ENCODE peak calls at places on chromosomes 7 and 10, in six cellular contexts. One of them, this sample, is unnamed.

GRCh38 chr10:128854965-128855364 is 612.1 kb upstream of the MGMT start:
- DNase-seq in mesendoderm: peak
- DNase-seq in H9: no peak
- DNase-seq in mesenchymal stem cell: no peak
- DNase-seq in neuronal stem cell: peak
- DNase-seq in trophoblast cell: no peak
- DNase-seq in this sample: no peak

GRCh38 chr7:84477786-84478405 is 283.3 kb upstream of the SEMA3A start:
- DNase-seq in mesendoderm: peak
- DNase-seq in H9: no peak
- DNase-seq in mesenchymal stem cell: no peak
- DNase-seq in neuronal stem cell: no peak
- DNase-seq in trophoblast cell: no peak
- DNase-seq in this sample: no peak

GRCh38 chr10:94567714-94568520 is 22.3 kb downstream of the HELLS start:
- DNase-seq in mesendoderm: peak
- DNase-seq in H9: no peak
- DNase-seq in mesenchymal stem cell: no peak
- DNase-seq in neuronal stem cell: no peak
- DNase-seq in trophoblast cell: no peak
- DNase-seq in this sample: no peak

GRCh38 chr7:78153285-78153684 is 354.7 kb downstream of the PHTF2 start:
- DNase-seq in mesendoderm: no peak
- DNase-seq in H9: no peak
- DNase-seq in mesenchymal stem cell: no peak
- DNase-seq in neuronal stem cell: no peak
- DNase-seq in trophoblast cell: no peak
- DNase-seq in this sample: no peak

GRCh38 chr7:141181812-141182211 is 107.9 kb downstream of the TMEM178B start:
- DNase-seq in mesendoderm: no peak
- DNase-seq in H9: no peak
- DNase-seq in mesenchymal stem cell: no peak
- DNase-seq in neuronal stem cell: no peak
- DNase-seq in trophoblast cell: no peak
- DNase-seq in this sample: no peak

GRCh38 chr7:151343516-151343915 is 1.9 kb downstream of the NUB1 start:
- DNase-seq in mesendoderm: no peak
- DNase-seq in H9: no peak
- DNase-seq in mesenchymal stem cell: no peak
- DNase-seq in neuronal stem cell: no peak
- DNase-seq in trophoblast cell: no peak
- DNase-seq in this sample: no peak

GRCh38 chr7:43636093-43636492 is 53.2 kb downstream of the STK17A start:
- DNase-seq in mesendoderm: no peak
- DNase-seq in H9: no peak
- DNase-seq in mesenchymal stem cell: no peak
- DNase-seq in neuronal stem cell: no peak
- DNase-seq in trophoblast cell: no peak
- DNase-seq in this sample: peak

GRCh38 chr10:130169136-130169888 is 33.1 kb downstream of the GLRX3 start:
- DNase-seq in mesendoderm: peak
- DNase-seq in H9: no peak
- DNase-seq in mesenchymal stem cell: no peak
- DNase-seq in neuronal stem cell: no peak
- DNase-seq in trophoblast cell: no peak
- DNase-seq in this sample: peak

GRCh38 chr7:23276381-23276780 is 22.8 kb upstream of the MALSU1 start:
- DNase-seq in mesendoderm: peak
- DNase-seq in H9: peak
- DNase-seq in mesenchymal stem cell: peak
- DNase-seq in neuronal stem cell: no peak
- DNase-seq in trophoblast cell: no peak
- DNase-seq in this sample: no peak

GRCh38 chr7:73827568-73828106 is 3.2 kb upstream of the CLDN4 start:
- DNase-seq in mesendoderm: peak
- DNase-seq in H9: peak
- DNase-seq in mesenchymal stem cell: no peak
- DNase-seq in neuronal stem cell: no peak
- DNase-seq in trophoblast cell: peak
- DNase-seq in this sample: no peak

GRCh38 chr7:66355762-66356161 is 150.6 kb downstream of the TPST1 start:
- DNase-seq in mesendoderm: no peak
- DNase-seq in H9: no peak
- DNase-seq in mesenchymal stem cell: no peak
- DNase-seq in neuronal stem cell: no peak
- DNase-seq in trophoblast cell: no peak
- DNase-seq in this sample: no peak

GRCh38 chr7:129843365-129843898 is 109.3 kb downstream of the UBE2H start:
- DNase-seq in mesendoderm: peak
- DNase-seq in H9: peak
- DNase-seq in mesenchymal stem cell: no peak
- DNase-seq in neuronal stem cell: no peak
- DNase-seq in trophoblast cell: no peak
- DNase-seq in this sample: no peak

GRCh38 chr10:99661370-99661749 is 2.1 kb downstream of the ENTPD7 start:
- DNase-seq in mesendoderm: no peak
- DNase-seq in H9: no peak
- DNase-seq in mesenchymal stem cell: peak
- DNase-seq in neuronal stem cell: no peak
- DNase-seq in trophoblast cell: no peak
- DNase-seq in this sample: peak

GRCh38 chr7:2168612-2169312 is 64.0 kb downstream of the MAD1L1 start:
- DNase-seq in mesendoderm: no peak
- DNase-seq in H9: peak
- DNase-seq in mesenchymal stem cell: no peak
- DNase-seq in neuronal stem cell: no peak
- DNase-seq in trophoblast cell: no peak
- DNase-seq in this sample: no peak

GRCh38 chr10:97333601-97334369 is 744 bp downstream of the FRAT2 start:
- DNase-seq in mesendoderm: peak
- DNase-seq in H9: peak
- DNase-seq in mesenchymal stem cell: peak
- DNase-seq in neuronal stem cell: no peak
- DNase-seq in trophoblast cell: peak
- DNase-seq in this sample: peak

GRCh38 chr7:104341545-104341944 is 13.1 kb downstream of the LHFPL3 start:
- DNase-seq in mesendoderm: peak
- DNase-seq in H9: peak
- DNase-seq in mesenchymal stem cell: no peak
- DNase-seq in neuronal stem cell: peak
- DNase-seq in trophoblast cell: no peak
- DNase-seq in this sample: no peak

GRCh38 chr10:87842220-87842641 is 21.1 kb downstream of the KLLN start:
- DNase-seq in mesendoderm: peak
- DNase-seq in H9: no peak
- DNase-seq in mesenchymal stem cell: no peak
- DNase-seq in neuronal stem cell: no peak
- DNase-seq in trophoblast cell: peak
- DNase-seq in this sample: peak

GRCh38 chr10:87843714-87844113 is 19.6 kb downstream of the KLLN start:
- DNase-seq in mesendoderm: no peak
- DNase-seq in H9: no peak
- DNase-seq in mesenchymal stem cell: no peak
- DNase-seq in neuronal stem cell: no peak
- DNase-seq in trophoblast cell: no peak
- DNase-seq in this sample: no peak

GRCh38 chr10:87842776-87843497 is 20.4 kb downstream of the KLLN start:
- DNase-seq in mesendoderm: no peak
- DNase-seq in H9: no peak
- DNase-seq in mesenchymal stem cell: peak
- DNase-seq in neuronal stem cell: no peak
- DNase-seq in trophoblast cell: no peak
- DNase-seq in this sample: peak

GRCh38 chr10:87838650-87839049 is 20.6 kb upstream of the ATAD1 start:
- DNase-seq in mesendoderm: no peak
- DNase-seq in H9: no peak
- DNase-seq in mesenchymal stem cell: no peak
- DNase-seq in neuronal stem cell: no peak
- DNase-seq in trophoblast cell: no peak
- DNase-seq in this sample: no peak

GRCh38 chr10:87841215-87841614 is 22.1 kb downstream of the KLLN start:
- DNase-seq in mesendoderm: no peak
- DNase-seq in H9: no peak
- DNase-seq in mesenchymal stem cell: no peak
- DNase-seq in neuronal stem cell: no peak
- DNase-seq in trophoblast cell: no peak
- DNase-seq in this sample: peak
- H3K18ac ChIP-seq in mesendoderm: no peak
- H3K18ac ChIP-seq in H9: no peak
- H3K18ac ChIP-seq in mesenchymal stem cell: no peak
- H3K18ac ChIP-seq in neuronal stem cell: no peak
- H3K18ac ChIP-seq in trophoblast cell: no peak
- H3K18ac ChIP-seq in this sample: peak

GRCh38 chr7:4010923-4011656 is 671.0 kb upstream of the FOXK1 start:
- DNase-seq in mesendoderm: peak
- DNase-seq in H9: no peak
- DNase-seq in mesenchymal stem cell: no peak
- DNase-seq in neuronal stem cell: no peak
- DNase-seq in trophoblast cell: no peak
- DNase-seq in this sample: no peak
- H3K18ac ChIP-seq in mesendoderm: no peak
- H3K18ac ChIP-seq in H9: no peak
- H3K18ac ChIP-seq in mesenchymal stem cell: no peak
- H3K18ac ChIP-seq in neuronal stem cell: peak
- H3K18ac ChIP-seq in trophoblast cell: no peak
- H3K18ac ChIP-seq in this sample: no peak

GRCh38 chr10:50941629-50942028 is 56.2 kb upstream of the A1CF start:
- DNase-seq in mesendoderm: no peak
- DNase-seq in H9: no peak
- DNase-seq in mesenchymal stem cell: no peak
- DNase-seq in neuronal stem cell: no peak
- DNase-seq in trophoblast cell: no peak
- DNase-seq in this sample: no peak
- H3K18ac ChIP-seq in mesendoderm: no peak
- H3K18ac ChIP-seq in H9: no peak
- H3K18ac ChIP-seq in mesenchymal stem cell: no peak
- H3K18ac ChIP-seq in neuronal stem cell: no peak
- H3K18ac ChIP-seq in trophoblast cell: no peak
- H3K18ac ChIP-seq in this sample: no peak

GRCh38 chr7:44986218-44987053 is 7.6 kb upstream of the MYO1G start:
- DNase-seq in mesendoderm: peak
- DNase-seq in H9: peak
- DNase-seq in mesenchymal stem cell: peak
- DNase-seq in neuronal stem cell: peak
- DNase-seq in trophoblast cell: peak
- DNase-seq in this sample: peak
- H3K18ac ChIP-seq in mesendoderm: peak
- H3K18ac ChIP-seq in H9: peak
- H3K18ac ChIP-seq in mesenchymal stem cell: peak
- H3K18ac ChIP-seq in neuronal stem cell: peak
- H3K18ac ChIP-seq in trophoblast cell: peak
- H3K18ac ChIP-seq in this sample: peak